ENCODE peak calls at places on chromosomes 6 and 20, in ten cellular contexts. One of them, this sample, is unnamed.

GRCh38 chr20:6519556-6519955 is 247.9 kb upstream of the BMP2 start:
- DNase-seq in stomach: no peak
- DNase-seq in heart left ventricle: no peak
- DNase-seq in breast epithelium: no peak
- DNase-seq in HCT116: no peak
- DNase-seq in A549: no peak
- DNase-seq in uterus: no peak
- DNase-seq in thyroid gland: no peak
- DNase-seq in suprapubic skin: no peak
- DNase-seq in body of pancreas: no peak
- DNase-seq in this sample: no peak

GRCh38 chr6:33927551-33927950 is 123.7 kb upstream of the MLN start:
- DNase-seq in stomach: no peak
- DNase-seq in heart left ventricle: no peak
- DNase-seq in breast epithelium: no peak
- DNase-seq in HCT116: no peak
- DNase-seq in A549: no peak
- DNase-seq in uterus: peak; percentile 69
- DNase-seq in thyroid gland: no peak
- DNase-seq in suprapubic skin: no peak
- DNase-seq in body of pancreas: no peak
- DNase-seq in this sample: peak; percentile 46

GRCh38 chr20:37980383-37980782 is 52.9 kb downstream of the TTI1 start:
- DNase-seq in stomach: no peak
- DNase-seq in heart left ventricle: no peak
- DNase-seq in breast epithelium: no peak
- DNase-seq in HCT116: no peak
- DNase-seq in A549: no peak
- DNase-seq in uterus: no peak
- DNase-seq in thyroid gland: no peak
- DNase-seq in suprapubic skin: no peak
- DNase-seq in body of pancreas: no peak
- DNase-seq in this sample: no peak

GRCh38 chr6:130587778-130588520 is 222.1 kb downstream of the TMEM200A start:
- DNase-seq in stomach: no peak
- DNase-seq in heart left ventricle: no peak
- DNase-seq in breast epithelium: no peak
- DNase-seq in HCT116: no peak
- DNase-seq in A549: no peak
- DNase-seq in uterus: no peak
- DNase-seq in thyroid gland: no peak
- DNase-seq in suprapubic skin: no peak
- DNase-seq in body of pancreas: no peak
- DNase-seq in this sample: no peak

GRCh38 chr6:157813757-157814455 is 9.1 kb upstream of the SNX9 start:
- DNase-seq in stomach: no peak
- DNase-seq in heart left ventricle: no peak
- DNase-seq in breast epithelium: no peak
- DNase-seq in HCT116: no peak
- DNase-seq in A549: no peak
- DNase-seq in uterus: no peak
- DNase-seq in thyroid gland: no peak
- DNase-seq in suprapubic skin: no peak
- DNase-seq in body of pancreas: no peak
- DNase-seq in this sample: no peak

GRCh38 chr6:157682856-157683481 is 140.1 kb upstream of the SNX9 start:
- DNase-seq in stomach: no peak
- DNase-seq in heart left ventricle: no peak
- DNase-seq in breast epithelium: no peak
- DNase-seq in HCT116: no peak
- DNase-seq in A549: peak; percentile 26
- DNase-seq in uterus: peak; percentile 45
- DNase-seq in thyroid gland: no peak
- DNase-seq in suprapubic skin: no peak
- DNase-seq in body of pancreas: no peak
- DNase-seq in this sample: no peak

GRCh38 chr6:105608711-105609374 is 206.0 kb upstream of the PREP start:
- DNase-seq in stomach: no peak
- DNase-seq in heart left ventricle: no peak
- DNase-seq in breast epithelium: no peak
- DNase-seq in HCT116: no peak
- DNase-seq in A549: peak; percentile 99
- DNase-seq in uterus: no peak
- DNase-seq in thyroid gland: no peak
- DNase-seq in suprapubic skin: no peak
- DNase-seq in body of pancreas: no peak
- DNase-seq in this sample: no peak

GRCh38 chr20:16392346-16392745 is 180.9 kb downstream of the KIF16B start:
- DNase-seq in stomach: no peak
- DNase-seq in heart left ventricle: no peak
- DNase-seq in breast epithelium: no peak
- DNase-seq in HCT116: no peak
- DNase-seq in A549: no peak
- DNase-seq in uterus: no peak
- DNase-seq in thyroid gland: no peak
- DNase-seq in suprapubic skin: no peak
- DNase-seq in body of pancreas: no peak
- DNase-seq in this sample: no peak

GRCh38 chr20:44336086-44336485 is 757 bp upstream of the R3HDML start:
- DNase-seq in stomach: no peak
- DNase-seq in heart left ventricle: no peak
- DNase-seq in breast epithelium: no peak
- DNase-seq in HCT116: no peak
- DNase-seq in A549: no peak
- DNase-seq in uterus: no peak
- DNase-seq in thyroid gland: peak; percentile 6
- DNase-seq in suprapubic skin: no peak
- DNase-seq in body of pancreas: no peak
- DNase-seq in this sample: no peak

GRCh38 chr6:42141603-42142117 is 760 bp downstream of the C6orf132 start:
- DNase-seq in stomach: peak; percentile 46
- DNase-seq in heart left ventricle: no peak
- DNase-seq in breast epithelium: no peak
- DNase-seq in HCT116: no peak
- DNase-seq in A549: no peak
- DNase-seq in uterus: no peak
- DNase-seq in thyroid gland: peak; percentile 51
- DNase-seq in suprapubic skin: no peak
- DNase-seq in body of pancreas: peak; percentile 62
- DNase-seq in this sample: no peak

GRCh38 chr6:42140756-42141602 is 1.4 kb downstream of the C6orf132 start:
- DNase-seq in stomach: peak; percentile 28
- DNase-seq in heart left ventricle: no peak
- DNase-seq in breast epithelium: no peak
- DNase-seq in HCT116: no peak
- DNase-seq in A549: no peak
- DNase-seq in uterus: no peak
- DNase-seq in thyroid gland: no peak
- DNase-seq in suprapubic skin: peak; percentile 84
- DNase-seq in body of pancreas: peak; percentile 32
- DNase-seq in this sample: no peak

GRCh38 chr6:42138630-42139619 is 3.5 kb downstream of the C6orf132 start:
- DNase-seq in stomach: no peak
- DNase-seq in heart left ventricle: no peak
- DNase-seq in breast epithelium: no peak
- DNase-seq in HCT116: no peak
- DNase-seq in A549: peak; percentile 25
- DNase-seq in uterus: no peak
- DNase-seq in thyroid gland: no peak
- DNase-seq in suprapubic skin: no peak
- DNase-seq in body of pancreas: no peak
- DNase-seq in this sample: no peak

GRCh38 chr6:42140051-42140450 is 2.4 kb downstream of the C6orf132 start:
- DNase-seq in stomach: peak; percentile 77
- DNase-seq in heart left ventricle: no peak
- DNase-seq in breast epithelium: no peak
- DNase-seq in HCT116: no peak
- DNase-seq in A549: peak; percentile 69
- DNase-seq in uterus: no peak
- DNase-seq in thyroid gland: peak; percentile 52
- DNase-seq in suprapubic skin: no peak
- DNase-seq in body of pancreas: peak; percentile 51
- DNase-seq in this sample: peak; percentile 94

GRCh38 chr6:42142118-42142835 is at the start of gene C6orf132:
- DNase-seq in stomach: peak; percentile 91
- DNase-seq in heart left ventricle: no peak
- DNase-seq in breast epithelium: peak; percentile 87
- DNase-seq in HCT116: no peak
- DNase-seq in A549: no peak
- DNase-seq in uterus: peak; percentile 34
- DNase-seq in thyroid gland: peak; percentile 93
- DNase-seq in suprapubic skin: peak; percentile 80
- DNase-seq in body of pancreas: peak; percentile 88
- DNase-seq in this sample: no peak
- TF ChIP-seq POLR2A in stomach: no peak
- TF ChIP-seq POLR2A in heart left ventricle: no peak
- TF ChIP-seq POLR2A in breast epithelium: no peak
- TF ChIP-seq POLR2A in HCT116: no peak
- TF ChIP-seq POLR2A in A549: no peak
- TF ChIP-seq POLR2A in uterus: no peak
- TF ChIP-seq POLR2A in thyroid gland: peak; percentile 21
- TF ChIP-seq POLR2A in suprapubic skin: peak; percentile 15
- TF ChIP-seq POLR2A in body of pancreas: peak; percentile 84
- TF ChIP-seq POLR2A in this sample: no peak

DNA sequence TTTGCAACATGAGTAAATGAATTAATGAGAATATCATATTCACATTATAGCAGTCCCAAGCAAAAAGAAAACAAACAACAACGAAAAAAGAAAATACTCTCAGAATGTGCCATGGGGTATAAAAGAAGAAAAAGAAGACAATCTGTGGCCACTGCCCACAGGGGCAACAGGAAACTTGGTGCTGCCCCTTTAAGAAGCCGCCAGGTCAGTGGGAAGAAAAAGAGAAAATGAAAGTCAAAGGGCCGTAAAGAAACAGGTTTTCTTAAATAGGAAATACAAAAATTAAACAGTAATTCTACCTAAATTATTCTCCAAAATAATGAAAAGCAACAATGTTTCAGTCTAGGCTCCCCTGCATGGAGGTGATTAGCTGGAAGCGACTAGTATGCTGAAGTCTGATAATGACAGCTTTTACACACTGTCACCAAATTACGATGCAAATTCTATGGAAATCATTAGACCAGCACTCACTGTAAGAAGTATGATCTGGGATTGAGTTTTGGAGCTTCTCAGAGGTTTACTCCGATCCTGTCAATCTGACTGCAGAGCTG is 23.6 kb downstream of the GMDS start:
- DNase-seq in stomach: no peak
- DNase-seq in heart left ventricle: no peak
- DNase-seq in breast epithelium: no peak
- DNase-seq in HCT116: no peak
- DNase-seq in A549: no peak
- DNase-seq in uterus: no peak
- DNase-seq in thyroid gland: no peak
- DNase-seq in suprapubic skin: no peak
- DNase-seq in body of pancreas: no peak
- DNase-seq in this sample: peak; percentile 36
- TF ChIP-seq POLR2A in stomach: no peak
- TF ChIP-seq POLR2A in heart left ventricle: no peak
- TF ChIP-seq POLR2A in breast epithelium: no peak
- TF ChIP-seq POLR2A in HCT116: no peak
- TF ChIP-seq POLR2A in A549: no peak
- TF ChIP-seq POLR2A in uterus: no peak
- TF ChIP-seq POLR2A in thyroid gland: no peak
- TF ChIP-seq POLR2A in suprapubic skin: no peak
- TF ChIP-seq POLR2A in body of pancreas: no peak
- TF ChIP-seq POLR2A in this sample: no peak

GRCh38 chr6:47309326-47310130 is at the start of gene TNFRSF21:
- DNase-seq in stomach: peak; percentile 94
- DNase-seq in heart left ventricle: peak; percentile 93
- DNase-seq in breast epithelium: peak; percentile 89
- DNase-seq in HCT116: peak; percentile 89
- DNase-seq in A549: peak; percentile 88
- DNase-seq in uterus: peak; percentile 87
- DNase-seq in thyroid gland: peak; percentile 89
- DNase-seq in suprapubic skin: peak; percentile 91
- DNase-seq in body of pancreas: peak; percentile 96
- DNase-seq in this sample: peak; percentile 95
- TF ChIP-seq POLR2A in stomach: no peak
- TF ChIP-seq POLR2A in heart left ventricle: no peak
- TF ChIP-seq POLR2A in breast epithelium: no peak
- TF ChIP-seq POLR2A in HCT116: peak; percentile 72
- TF ChIP-seq POLR2A in A549: peak; percentile 87
- TF ChIP-seq POLR2A in uterus: peak; percentile 52
- TF ChIP-seq POLR2A in thyroid gland: no peak
- TF ChIP-seq POLR2A in suprapubic skin: peak; percentile 64
- TF ChIP-seq POLR2A in body of pancreas: peak; percentile 96
- TF ChIP-seq POLR2A in this sample: peak; percentile 95

GRCh38 chr6:113970808-113971676 is at the start of gene HDAC2:
- DNase-seq in stomach: peak; percentile 86
- DNase-seq in heart left ventricle: peak; percentile 95
- DNase-seq in breast epithelium: peak; percentile 69
- DNase-seq in HCT116: peak; percentile 79
- DNase-seq in A549: peak; percentile 84
- DNase-seq in uterus: peak; percentile 85
- DNase-seq in thyroid gland: peak; percentile 84
- DNase-seq in suprapubic skin: peak; percentile 91
- DNase-seq in body of pancreas: peak; percentile 87
- DNase-seq in this sample: peak; percentile 56
- TF ChIP-seq POLR2A in stomach: no peak
- TF ChIP-seq POLR2A in heart left ventricle: no peak
- TF ChIP-seq POLR2A in breast epithelium: peak; percentile 41
- TF ChIP-seq POLR2A in HCT116: peak; percentile 63
- TF ChIP-seq POLR2A in A549: peak; percentile 66
- TF ChIP-seq POLR2A in uterus: no peak
- TF ChIP-seq POLR2A in thyroid gland: peak; percentile 37
- TF ChIP-seq POLR2A in suprapubic skin: peak; percentile 42
- TF ChIP-seq POLR2A in body of pancreas: peak; percentile 51
- TF ChIP-seq POLR2A in this sample: peak; percentile 67

GRCh38 chr6:31546962-31547726 is at the start of gene NFKBIL1:
- DNase-seq in stomach: peak; percentile 95
- DNase-seq in heart left ventricle: peak; percentile 94
- DNase-seq in breast epithelium: peak; percentile 95
- DNase-seq in HCT116: peak; percentile 97
- DNase-seq in A549: peak; percentile 97
- DNase-seq in uterus: peak; percentile 96
- DNase-seq in thyroid gland: peak; percentile 96
- DNase-seq in suprapubic skin: peak; percentile 98
- DNase-seq in body of pancreas: peak; percentile 94
- DNase-seq in this sample: peak; percentile 72
- TF ChIP-seq POLR2A in stomach: no peak
- TF ChIP-seq POLR2A in heart left ventricle: no peak
- TF ChIP-seq POLR2A in breast epithelium: peak; percentile 31
- TF ChIP-seq POLR2A in HCT116: peak; percentile 37
- TF ChIP-seq POLR2A in A549: no peak
- TF ChIP-seq POLR2A in uterus: peak; percentile 77
- TF ChIP-seq POLR2A in thyroid gland: no peak
- TF ChIP-seq POLR2A in suprapubic skin: peak; percentile 54
- TF ChIP-seq POLR2A in body of pancreas: no peak
- TF ChIP-seq POLR2A in this sample: peak; percentile 27

DNA sequence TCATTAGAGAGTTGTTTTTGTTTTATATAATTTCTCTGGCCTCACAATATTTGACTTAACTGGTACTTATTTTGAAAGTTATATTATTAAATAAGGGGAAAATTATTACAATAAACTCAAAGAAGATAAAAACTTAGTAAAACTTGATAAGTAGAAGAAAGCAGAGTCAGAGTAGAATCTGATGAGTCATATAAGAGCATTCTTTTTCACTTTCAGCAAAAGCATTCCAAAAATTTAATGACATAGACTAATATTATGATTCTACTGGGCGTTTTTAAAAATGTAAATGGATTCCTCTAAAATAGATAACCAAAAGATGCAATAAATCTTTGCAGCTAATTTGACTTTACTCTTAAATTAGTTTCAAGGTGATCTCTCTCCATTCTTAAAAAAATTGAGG is 366.3 kb upstream of the IMPG1 start:
- DNase-seq in stomach: no peak
- DNase-seq in heart left ventricle: no peak
- DNase-seq in breast epithelium: no peak
- DNase-seq in HCT116: no peak
- DNase-seq in A549: no peak
- DNase-seq in uterus: no peak
- DNase-seq in thyroid gland: no peak
- DNase-seq in suprapubic skin: no peak
- DNase-seq in body of pancreas: no peak
- DNase-seq in this sample: no peak
- TF ChIP-seq POLR2A in stomach: no peak
- TF ChIP-seq POLR2A in heart left ventricle: no peak
- TF ChIP-seq POLR2A in breast epithelium: no peak
- TF ChIP-seq POLR2A in HCT116: no peak
- TF ChIP-seq POLR2A in A549: no peak
- TF ChIP-seq POLR2A in uterus: no peak
- TF ChIP-seq POLR2A in thyroid gland: no peak
- TF ChIP-seq POLR2A in suprapubic skin: no peak
- TF ChIP-seq POLR2A in body of pancreas: no peak
- TF ChIP-seq POLR2A in this sample: no peak